ENCODE peak calls at places on chromosomes 16 and 17, in six cellular contexts. Z is IMR-90; N is CD4-positive, alpha-beta T cell; Y is psoas muscle; W is right atrium auricular region; G is heart left ventricle. S is an unnamed sample. For H3K9me3, the result is how much of the 10 kb centered on the place peaks cover.

GRCh38 chr16:51630051-51630450 is 479.0 kb upstream of the SALL1 start:
- DNase-seq in Z (no peak), N (no peak), Y (no peak), W (no peak), G (no peak), S (no peak)

GRCh38 chr16:4891886-4892216 is 44.6 kb downstream of the UBN1 start:
- DNase-seq in Z (no peak), N (no peak), Y (no peak), W (no peak), G (no peak), S (no peak)

GRCh38 chr16:69865701-69866100 is 85.4 kb upstream of the CLEC18A start:
- DNase-seq in Z (peak), N (no peak), Y (no peak), W (no peak), G (peak), S (peak)

GRCh38 chr17:9813166-9813565 is 8.7 kb downstream of the GSG1L2 start:
- DNase-seq in Z (no peak), N (no peak), Y (no peak), W (no peak), G (no peak), S (no peak)

GRCh38 chr17:47305302-47305923 is 18.3 kb upstream of the EFCAB13 start:
- DNase-seq in Z (peak), N (no peak), Y (no peak), W (no peak), G (no peak), S (peak)

GRCh38 chr17:64084086-64084939 is 45.6 kb downstream of the ERN1 start:
- DNase-seq in Z (peak), N (no peak), Y (no peak), W (no peak), G (no peak), S (no peak)

GRCh38 chr17:27458524-27458908 is 2.3 kb downstream of the KSR1 start:
- DNase-seq in Z (no peak), N (no peak), Y (no peak), W (no peak), G (no peak), S (no peak)

GRCh38 chr16:51762081-51762995 is 611.3 kb upstream of the SALL1 start:
- DNase-seq in Z (peak), N (no peak), Y (peak), W (peak), G (peak), S (peak)

GRCh38 chr17:8464941-8465340 is 29.3 kb downstream of the NDEL1 start:
- DNase-seq in Z (no peak), N (no peak), Y (no peak), W (no peak), G (no peak), S (no peak)

GRCh38 chr17:74873874-74874614 is 1.2 kb upstream of the FDXR start:
- DNase-seq in Z (no peak), N (no peak), Y (no peak), W (no peak), G (no peak), S (no peak)

GRCh38 chr16:86942469-86943175 is 364.3 kb downstream of the FOXL1 start:
- DNase-seq in Z (no peak), N (no peak), Y (no peak), W (no peak), G (no peak), S (no peak)

GRCh38 chr17:73255671-73256181 is 6.0 kb downstream of the CPSF4L start:
- DNase-seq in Z (peak), N (peak), Y (peak), W (no peak), G (no peak), S (no peak)

GRCh38 chr17:68182940-68183551 is 64.8 kb upstream of the AMZ2 start:
- DNase-seq in Z (no peak), N (peak), Y (no peak), W (no peak), G (no peak), S (no peak)

GRCh38 chr16:57993452-57993851 is 7.0 kb downstream of the ZNF319 start:
- DNase-seq in Z (no peak), N (no peak), Y (no peak), W (no peak), G (no peak), S (no peak)

GRCh38 chr16:84532299-84532724 is 27.9 kb upstream of the MEAK7 start:
- DNase-seq in Z (peak), N (no peak), Y (peak), W (peak), G (peak), S (peak)

GRCh38 chr17:77649717-77650211 is 308.7 kb upstream of the TNRC6C start:
- DNase-seq in Z (no peak), N (no peak), Y (no peak), W (no peak), G (no peak), S (no peak)

GRCh38 chr16:12065866-12066545 is 89.5 kb downstream of the SNX29 start:
- DNase-seq in Z (no peak), N (no peak), Y (no peak), W (no peak), G (no peak), S (no peak)

GRCh38 chr17:249236-249993 is 68.0 kb upstream of the DOC2B start:
- DNase-seq in Z (no peak), N (no peak), Y (no peak), W (no peak), G (no peak), S (no peak)

GRCh38 chr16:67431077-67431804 is at the start of gene HSD11B2:
- DNase-seq in Z (peak), N (no peak), Y (peak), W (no peak), G (no peak), S (no peak)

GRCh38 chr17:18187226-18187625 is 3.6 kb downstream of the ALKBH5 start:
- DNase-seq in Z (no peak), N (no peak), Y (no peak), W (no peak), G (no peak), S (no peak)

GRCh38 chr17:41391535-41391934 is 5.9 kb downstream of the KRT31 start:
- DNase-seq in Z (no peak), N (no peak), Y (no peak), W (no peak), G (no peak), S (no peak)
- TF ChIP-seq CTCF in Z (no peak), N (no peak), Y (no peak), W (no peak), G (no peak), S (no peak)

GRCh38 chr17:69607162-69607834 is 192.8 kb downstream of the MAP2K6 start:
- DNase-seq in Z (peak), N (no peak), Y (peak), W (peak), G (peak), S (peak)
- H3K27ac ChIP-seq in Z (peak), N (no peak), Y (peak), W (peak), G (peak), S (peak)

DNA sequence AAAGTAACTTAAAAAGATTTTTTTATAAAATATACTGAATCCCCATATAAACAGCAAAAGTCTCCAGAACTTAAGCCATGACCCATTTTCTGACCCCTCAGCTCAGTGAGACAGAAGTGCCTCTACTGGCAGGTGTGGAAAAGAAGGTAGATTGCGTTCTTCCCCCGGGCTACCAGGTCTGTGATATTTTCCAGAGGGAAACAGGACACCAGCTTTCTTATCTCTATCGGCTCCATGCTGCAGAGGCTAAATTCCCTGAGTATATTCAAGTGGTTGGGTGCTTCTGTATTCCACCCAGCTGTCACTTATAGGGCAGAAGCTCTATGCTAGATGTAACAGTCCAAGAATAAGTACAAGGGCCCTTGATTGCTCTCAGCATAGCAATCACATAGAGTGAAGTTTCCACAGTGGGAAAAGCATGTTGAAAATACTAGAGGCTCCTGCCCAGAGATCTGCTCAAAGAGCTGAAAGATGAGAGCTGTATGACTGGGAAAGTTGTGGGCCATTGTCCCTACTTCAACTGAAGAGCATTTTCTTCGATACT is 687.3 kb downstream of the CDH11 start:
- DNase-seq in Z (no peak), N (no peak), Y (no peak), W (no peak), G (no peak), S (no peak)
- H3K9me3 ChIP-seq in Z (under half), N (under half), Y (under half), W (under half), G (under half), S (under half)

GRCh38 chr16:72099377-72099818 is 5.8 kb downstream of the DHX38 start:
- DNase-seq in Z (peak), N (peak), Y (no peak), W (no peak), G (no peak), S (no peak)
- TF ChIP-seq CTCF in Z (peak), N (peak), Y (peak), W (peak), G (peak), S (peak)

DNA sequence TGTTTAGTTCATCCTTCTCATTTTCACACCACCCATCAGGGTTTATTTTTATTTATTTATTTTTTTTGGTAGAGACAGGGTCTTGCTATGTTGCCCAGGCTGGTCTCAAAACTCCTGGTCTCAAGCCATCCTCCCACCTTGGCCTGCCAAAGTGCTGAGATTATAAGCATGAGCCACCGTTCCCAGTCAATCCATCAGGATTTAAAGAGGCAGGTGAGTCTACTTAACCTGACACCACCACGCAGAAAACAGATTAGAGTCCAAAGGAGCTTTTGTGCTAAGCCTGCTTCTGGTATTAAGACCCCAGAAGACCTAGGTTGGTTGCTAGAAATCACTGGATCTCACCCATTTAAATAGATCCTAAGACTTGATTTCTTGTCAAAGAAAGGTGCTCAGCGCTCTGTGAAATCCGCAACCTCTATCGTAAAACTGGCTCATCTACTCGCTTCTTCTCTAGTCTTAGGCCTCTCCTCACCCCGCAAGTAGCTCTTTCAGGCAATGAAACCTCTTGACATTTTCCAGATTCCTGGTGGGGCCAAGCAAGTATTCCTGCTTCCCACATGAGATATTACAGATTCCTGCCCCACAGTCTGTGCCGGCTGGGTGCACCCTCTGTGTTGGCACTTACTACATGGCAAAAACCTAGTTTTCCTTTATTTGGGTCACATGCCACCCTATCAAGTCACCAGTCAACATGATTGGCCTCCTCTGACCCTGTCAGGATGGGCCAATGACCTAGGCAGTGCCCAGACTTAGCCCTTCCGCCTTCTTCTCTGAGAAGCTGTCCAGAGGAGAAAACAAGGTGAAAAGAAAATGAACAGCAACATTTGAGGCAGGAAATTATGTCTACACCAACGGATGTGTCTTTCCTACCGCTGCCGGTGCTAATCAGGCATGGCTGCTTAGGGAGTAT is 9.0 kb downstream of the PITPNA start:
- DNase-seq in Z (no peak), N (no peak), Y (no peak), W (no peak), G (no peak), S (no peak)
- H3K27ac ChIP-seq in Z (no peak), N (no peak), Y (no peak), W (peak), G (no peak), S (no peak)